ENCODE peak calls at places on chromosomes 11 and 22, in six cellular contexts. G, E, R, I, O and T are unnamed samples.

GRCh38 chr22:19875061-19875530 is 20.4 kb upstream of the GNB1L start:
- DNase-seq in G (no peak), R (no peak), E (no peak), I (no peak), O (no peak), T (no peak)

GRCh38 chr11:93861808-93862207 is 11.4 kb upstream of the VSTM5 start:
- DNase-seq in I (no peak), O (no peak), G (no peak), R (no peak), E (peak), T (no peak)

GRCh38 chr11:75482931-75483469 is 42.7 kb downstream of the GDPD5 start:
- DNase-seq in I (no peak), E (no peak), R (no peak), O (no peak), G (no peak), T (no peak)

GRCh38 chr22:34236527-34236926 is 316.3 kb upstream of the LARGE1 start:
- DNase-seq in E (no peak), R (no peak), I (no peak), G (no peak), O (no peak), T (peak)

GRCh38 chr11:299951-300735 is 817 bp upstream of the IFITM5 start:
- DNase-seq in G (no peak), R (no peak), E (peak), I (no peak), O (no peak), T (no peak)

GRCh38 chr11:111417766-111418435 is 38.8 kb upstream of the POU2AF1 start:
- DNase-seq in E (peak), G (peak), O (no peak), R (no peak), I (peak), T (no peak)

GRCh38 chr11:72233056-72233772 is 8.6 kb downstream of the INPPL1 start:
- DNase-seq in O (peak), R (no peak), G (no peak), E (no peak), I (no peak), T (no peak)

GRCh38 chr11:11843642-11844041 is 1.9 kb downstream of the USP47 start:
- DNase-seq in R (no peak), O (no peak), E (no peak), G (no peak), I (no peak), T (no peak)

GRCh38 chr11:113618360-113618759 is 87.7 kb downstream of the TMPRSS5 start:
- DNase-seq in I (peak), G (peak), O (peak), R (no peak), E (peak), T (no peak)

GRCh38 chr22:44698531-44699421 is 3.2 kb upstream of the PRR5 start:
- DNase-seq in O (no peak), R (no peak), I (peak), G (peak), E (peak), T (no peak)
- H3K4me3 ChIP-seq in O (no peak), R (no peak), I (no peak), G (no peak), E (no peak), T (no peak)

GRCh38 chr22:26672060-26672471 is 14.7 kb downstream of the MIAT start:
- DNase-seq in E (no peak), G (no peak), O (no peak), R (no peak), I (no peak), T (no peak)

GRCh38 chr22:26675687-26676273 is 18.4 kb downstream of the MIAT start:
- DNase-seq in R (no peak), O (no peak), E (no peak), I (no peak), G (no peak), T (no peak)

GRCh38 chr22:26673485-26673884 is 16.1 kb downstream of the MIAT start:
- DNase-seq in I (peak), R (no peak), O (no peak), G (peak), E (no peak), T (no peak)

GRCh38 chr22:26672590-26673468 is 15.4 kb downstream of the MIAT start:
- DNase-seq in G (peak), E (peak), R (peak), I (peak), O (peak), T (no peak)

DNA sequence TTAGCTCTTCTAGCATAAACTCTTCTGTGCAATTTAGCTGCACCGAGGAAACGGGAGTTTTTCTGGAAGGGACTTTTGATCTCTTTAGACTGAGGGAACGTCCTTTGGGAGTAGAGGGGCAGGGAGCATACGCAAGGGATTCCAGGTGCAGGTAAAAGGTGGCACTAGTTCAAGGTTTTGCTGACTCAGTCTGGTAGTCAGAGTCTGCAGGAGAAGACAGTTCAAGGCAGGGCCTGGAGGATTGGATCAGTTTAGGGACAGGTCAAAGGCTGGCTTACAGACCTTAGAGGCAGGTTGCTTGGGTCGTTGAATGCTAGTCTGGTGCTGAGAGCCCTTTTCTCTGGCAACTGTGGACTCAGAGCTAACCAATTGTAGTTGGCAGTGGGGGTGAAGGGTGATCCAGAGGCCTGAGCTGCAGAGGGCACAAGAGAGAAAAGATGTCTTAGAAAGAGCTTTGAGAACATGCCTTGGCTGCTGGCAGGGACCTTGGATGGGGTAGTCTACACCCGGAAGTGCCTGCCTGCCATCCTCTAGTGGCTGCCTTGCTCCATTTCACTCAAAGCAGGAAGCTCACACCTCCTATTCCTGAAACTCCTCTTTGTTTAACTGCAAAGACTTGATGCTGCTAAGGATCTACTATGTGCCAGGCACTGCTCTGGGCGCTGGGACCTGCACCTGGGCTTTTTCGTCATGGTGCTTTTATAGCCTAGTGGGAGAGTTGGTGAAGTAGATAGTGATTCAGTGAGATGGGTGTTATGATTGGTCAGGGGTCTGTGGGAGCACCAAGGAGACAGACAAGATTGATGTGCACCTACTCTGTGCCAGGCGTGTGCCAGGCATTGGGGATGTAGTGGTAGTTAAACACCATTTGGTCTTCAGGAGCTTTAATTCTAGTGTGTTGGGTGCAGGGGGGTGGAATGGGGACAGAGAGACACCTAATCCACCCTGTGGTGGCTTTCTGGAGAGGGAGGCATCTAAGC is 17.1 kb downstream of the MIAT start:
- DNase-seq in G (no peak), O (no peak), E (no peak), R (no peak), I (no peak), T (no peak)
- TF ChIP-seq CTCF in G (no peak), O (no peak), E (no peak), R (no peak), I (no peak), T (no peak)

GRCh38 chr22:39904864-39905263 is 4.0 kb downstream of the GRAP2 start:
- DNase-seq in E (no peak), O (no peak), R (no peak), I (no peak), G (no peak), T (no peak)
- H3K4me3 ChIP-seq in E (no peak), O (no peak), R (peak), I (no peak), G (no peak), T (no peak)

GRCh38 chr11:70760416-70761020 is 362.2 kb downstream of the CTTN start:
- DNase-seq in I (no peak), G (no peak), R (no peak), O (no peak), E (no peak), T (no peak)
- TF ChIP-seq CTCF in I (no peak), G (no peak), R (no peak), O (no peak), E (no peak), T (no peak)